ENCODE peak calls at places on chromosomes 11 and 22, in eight cellular contexts. A is MM.1S, X is HFF-Myc, S is heart right ventricle, L is foreskin fibroblast, B is fibroblast of lung, J is neural crest cell, Q is choroid plexus epithelial cell. T is an unnamed sample.

GRCh38 chr11:61617515-61617914 is 36.6 kb upstream of the SYT7 start:
- DNase-seq in L (peak; percentile 66), B (no peak), X (no peak), A (no peak), S (no peak), Q (no peak), J (no peak), T (no peak)

GRCh38 chr11:68077617-68078592 is 39.1 kb downstream of the TCIRG1 start:
- DNase-seq in S (no peak), X (no peak), J (no peak), Q (peak; percentile 44), L (no peak), B (no peak), A (no peak), T (no peak)

GRCh38 chr11:2722955-2723354 is 23.2 kb upstream of the KCNQ1OT1 start:
- DNase-seq in B (no peak), X (no peak), Q (no peak), S (no peak), A (no peak), J (no peak), L (no peak), T (no peak)

GRCh38 chr22:50084085-50084484 is 1.1 kb downstream of the MLC1 start:
- DNase-seq in L (no peak), J (no peak), B (no peak), S (no peak), A (no peak), X (no peak), Q (no peak), T (no peak)

GRCh38 chr11:110989734-110990133 is 255.8 kb upstream of the POU2AF2 start:
- DNase-seq in S (no peak), J (no peak), Q (peak; percentile 97), A (no peak), B (peak; percentile 96), L (peak; percentile 92), X (no peak), T (no peak)

GRCh38 chr11:4455439-4455838 is 6.3 kb downstream of the OR52K2 start:
- DNase-seq in A (no peak), Q (no peak), J (no peak), X (no peak), B (no peak), S (no peak), L (no peak), T (no peak)

GRCh38 chr11:1351278-1351937 is 38.3 kb upstream of the BRSK2 start:
- DNase-seq in Q (no peak), A (no peak), J (no peak), X (no peak), L (no peak), S (no peak), B (no peak), T (no peak)

GRCh38 chr22:49097966-49098365 is 729.7 kb downstream of the BRD1 start:
- DNase-seq in S (no peak), X (no peak), Q (no peak), A (no peak), L (no peak), B (no peak), J (no peak), T (no peak)

GRCh38 chr22:22709719-22710445 is 65.5 kb downstream of the GGTLC2 start:
- DNase-seq in L (peak; percentile 47), A (no peak), S (no peak), Q (peak; percentile 30), X (no peak), J (no peak), B (no peak), T (peak; percentile 53)
- TF ChIP-seq CTCF in L (peak; percentile 11), A (no peak), S (no peak), Q (peak; percentile 57), X (peak; percentile 28), J (peak; percentile 29), B (peak; percentile 38), T (peak; percentile 52)

GRCh38 chr11:118519549-118519948 is 7.7 kb upstream of the TTC36 start:
- DNase-seq in X (no peak), L (no peak), J (no peak), Q (no peak), B (no peak), A (no peak), S (no peak), T (no peak)

GRCh38 chr11:118524757-118525465 is 2.4 kb upstream of the TTC36 start:
- DNase-seq in J (no peak), X (no peak), B (no peak), A (no peak), L (no peak), S (no peak), Q (no peak), T (no peak)

GRCh38 chr11:118524356-118524755 is 2.9 kb upstream of the TTC36 start:
- DNase-seq in B (no peak), Q (no peak), J (no peak), L (no peak), X (no peak), S (no peak), A (no peak), T (no peak)

GRCh38 chr11:118521892-118522311 is 5.4 kb upstream of the TTC36 start:
- DNase-seq in X (no peak), L (no peak), S (no peak), Q (no peak), J (no peak), B (no peak), A (no peak), T (no peak)

GRCh38 chr11:118522571-118523072 is 4.7 kb upstream of the TTC36 start:
- DNase-seq in J (no peak), L (peak; percentile 39), B (peak; percentile 28), A (no peak), X (no peak), S (no peak), Q (peak; percentile 66), T (peak; percentile 32)
- TF ChIP-seq CTCF in J (peak; percentile 39), L (peak; percentile 43), B (peak; percentile 58), A (peak; percentile 16), X (peak; percentile 55), S (no peak), Q (peak; percentile 73), T (no peak)

DNA sequence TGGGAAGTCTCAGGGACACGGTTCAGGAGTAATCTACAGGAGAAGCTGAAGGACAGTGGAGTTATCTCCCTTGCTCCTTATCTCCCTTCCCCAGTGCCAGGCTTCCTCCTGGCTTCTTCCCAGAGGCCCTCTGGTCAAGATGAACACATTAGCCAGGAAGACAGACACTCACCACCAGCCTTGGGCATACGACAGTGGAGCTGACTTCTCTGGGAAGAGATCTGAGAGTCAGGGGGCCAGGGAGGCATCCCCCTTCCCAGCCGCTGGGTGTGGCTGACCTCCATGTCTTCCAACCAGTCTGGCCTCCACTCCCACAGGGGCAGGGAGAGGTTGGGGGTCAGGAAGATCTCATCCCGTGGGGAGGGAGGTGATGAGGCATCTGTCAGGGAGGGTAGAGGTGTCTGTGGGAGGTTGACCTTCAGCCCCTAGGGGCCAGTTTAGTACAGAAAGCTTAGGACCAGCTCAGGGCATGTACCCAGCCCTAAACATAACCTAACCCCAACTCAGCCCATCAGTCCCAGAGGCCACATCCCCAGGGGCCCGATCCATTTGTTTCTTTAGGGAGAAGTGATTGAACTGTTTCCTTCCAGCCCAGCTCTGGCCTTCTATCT is 12.7 kb downstream of the ROBO4 start:
- DNase-seq in L (no peak), J (no peak), X (no peak), Q (no peak), B (no peak), S (no peak), A (no peak), T (no peak)
- TF ChIP-seq CTCF in L (no peak), J (no peak), X (no peak), Q (no peak), B (no peak), S (no peak), A (no peak), T (no peak)

GRCh38 chr11:125871391-125872137 is 15.9 kb upstream of the HYLS1 start:
- DNase-seq in S (no peak), L (peak; percentile 41), B (peak; percentile 34), Q (peak; percentile 56), A (peak; percentile 40), X (no peak), J (peak; percentile 65), T (peak; percentile 56)
- TF ChIP-seq CTCF in S (no peak), L (peak; percentile 60), B (peak; percentile 75), Q (peak; percentile 80), A (peak; percentile 44), X (peak; percentile 75), J (peak; percentile 62), T (peak; percentile 48)

DNA sequence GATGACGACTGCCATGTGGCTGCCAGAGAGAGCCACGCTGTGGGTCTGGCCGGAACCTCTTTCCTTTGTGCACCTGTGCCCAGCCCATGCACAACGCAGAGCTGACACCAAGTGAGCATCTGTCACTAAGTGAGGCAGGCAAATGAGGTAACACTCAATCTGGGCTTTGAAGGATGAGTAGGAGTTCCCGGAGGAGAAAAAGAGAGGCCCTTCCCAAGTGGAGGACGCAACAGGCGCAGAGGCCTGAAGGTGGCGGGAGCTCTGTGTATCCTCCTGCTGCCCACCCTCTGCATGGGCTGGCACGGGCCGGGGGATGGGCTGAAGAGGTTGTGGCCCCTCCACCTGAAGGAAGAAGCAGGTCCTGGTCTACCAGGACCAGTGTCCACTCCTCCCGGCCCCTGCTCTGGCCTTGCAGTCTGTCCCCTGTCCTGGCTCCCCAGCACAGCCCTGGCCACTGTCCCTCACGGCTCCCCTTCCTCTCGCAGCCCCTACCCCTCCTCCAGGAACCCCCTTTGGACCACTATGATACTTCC is 23.4 kb upstream of the PPARA start:
- DNase-seq in X (no peak), Q (no peak), S (no peak), J (no peak), B (no peak), L (no peak), A (no peak), T (no peak)
- TF ChIP-seq CTCF in X (no peak), Q (no peak), S (no peak), J (no peak), B (no peak), L (no peak), A (no peak), T (no peak)

DNA sequence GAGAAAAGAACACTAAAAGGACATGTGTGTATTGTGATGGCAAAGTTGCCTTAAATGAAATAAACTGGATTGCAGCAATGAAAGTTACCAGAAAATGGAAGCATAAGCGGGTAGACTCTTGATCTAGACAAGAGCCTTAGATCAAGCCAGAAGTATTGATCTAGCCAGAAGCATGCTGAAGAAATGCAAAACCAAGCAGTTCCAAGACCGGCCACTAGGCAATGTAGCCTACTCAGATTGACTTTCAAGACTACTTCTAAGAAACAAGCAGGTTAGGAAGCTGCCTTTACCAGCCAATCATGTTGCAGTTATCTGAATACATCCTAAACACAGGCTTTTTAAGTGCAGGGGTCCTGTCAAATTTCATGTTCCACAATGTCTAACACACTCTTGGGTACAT is 54.6 kb downstream of the KCNA4 start:
- DNase-seq in B (no peak), L (no peak), X (no peak), Q (no peak), J (no peak), A (peak; percentile 26), S (no peak), T (peak; percentile 30)
- TF ChIP-seq CTCF in B (no peak), L (no peak), X (no peak), Q (no peak), J (peak; percentile 58), A (peak; percentile 49), S (no peak), T (peak; percentile 76)